ENCODE peak calls at places on chromosomes 3 and 15, in four cellular contexts. K is stimulated activated CD8-positive, alpha-beta memory T cell treated with anti-CD3 and anti-CD28 coated beads, Interleukin-4, amount 100 ng/mL, for 1 hour; Y is MG63; N is NCI-H1105. G is an unnamed sample.
A peak's percentile ranks its signal among the peaks of the same experiment; 100 is the strongest.

GRCh38 chr15:57769266-57769665 is 62.8 kb downstream of the POLR2M start:
- DNase-seq in K (no peak), Y (peak; percentile 73), N (no peak), G (no peak)

GRCh38 chr3:169148448-169149348 is 514.8 kb downstream of the MECOM start:
- DNase-seq in K (no peak), Y (no peak), N (no peak), G (no peak)

GRCh38 chr3:24145981-24146822 is 201.1 kb downstream of the NR1D2 start:
- DNase-seq in K (no peak), Y (peak; percentile 37), N (no peak), G (no peak)

GRCh38 chr3:169227911-169228310 is 435.6 kb downstream of the MECOM start:
- DNase-seq in K (no peak), Y (no peak), N (no peak), G (no peak)

GRCh38 chr3:148318240-148318639 is 379.5 kb upstream of the AGTR1 start:
- DNase-seq in K (no peak), Y (no peak), N (no peak), G (no peak)

GRCh38 chr3:48708481-48708889 is 8.5 kb downstream of the IP6K2 start:
- DNase-seq in K (no peak), Y (peak; percentile 41), N (no peak), G (no peak)

GRCh38 chr15:39622660-39623549 is 42.0 kb downstream of the THBS1 start:
- DNase-seq in K (no peak), Y (no peak), N (no peak), G (no peak)

GRCh38 chr3:143185401-143185800 is 65.8 kb downstream of the CHST2 start:
- DNase-seq in K (no peak), Y (no peak), N (no peak), G (no peak)

G was measured in esophagus squamous epithelium.